ENCODE peak calls at places on chromosomes 12 and 14, in four cellular contexts. V is breast epithelium, I is prostate gland, Y is transverse colon. O is an unnamed sample. For H3K4me1, the result is how much of the 10 kb centered on the place peaks cover.

GRCh38 chr14:79136437-79137430 is 966.6 kb downstream of the NRXN3 start:
- DNase-seq in V (no peak), I (no peak), Y (no peak), O (no peak)

GRCh38 chr12:26047401-26048226 is 77.2 kb downstream of the BHLHE41 start:
- DNase-seq in V (no peak), I (no peak), Y (no peak), O (no peak)

GRCh38 chr12:113239811-113240331 is 18.6 kb downstream of the TPCN1 start:
- DNase-seq in V (no peak), I (peak), Y (peak), O (no peak)

GRCh38 chr12:25422241-25422640 is 130.8 kb downstream of the LMNTD1 start:
- DNase-seq in V (no peak), I (no peak), Y (no peak), O (no peak)

GRCh38 chr12:79659961-79660431 is 30.8 kb downstream of the PAWR start:
- DNase-seq in V (no peak), I (no peak), Y (no peak), O (no peak)

GRCh38 chr14:89013098-89013504 is 188.7 kb downstream of the TTC8 start:
- DNase-seq in V (no peak), I (no peak), Y (peak), O (no peak)

GRCh38 chr12:59803735-59804134 is 207.9 kb downstream of the SLC16A7 start:
- DNase-seq in V (no peak), I (no peak), Y (no peak), O (no peak)

GRCh38 chr14:93041830-93042229 is 73.9 kb downstream of the ITPK1 start:
- DNase-seq in V (no peak), I (no peak), Y (no peak), O (no peak)

GRCh38 chr12:89524201-89525001 is at the start of gene GALNT4:
- DNase-seq in V (peak), I (peak), Y (peak), O (peak)

GRCh38 chr12:31117203-31118011 is 43.7 kb downstream of the DDX11 start:
- DNase-seq in V (no peak), I (peak), Y (peak), O (no peak)

GRCh38 chr14:98953544-98954346 is 318.3 kb downstream of the BCL11B start:
- DNase-seq in V (peak), I (no peak), Y (peak), O (peak)

GRCh38 chr12:94109154-94109553 is 39.2 kb upstream of the PLXNC1 start:
- DNase-seq in V (no peak), I (no peak), Y (no peak), O (no peak)

GRCh38 chr14:75832621-75833297 is 149.0 kb downstream of the TGFB3 start:
- DNase-seq in V (no peak), I (no peak), Y (no peak), O (no peak)

GRCh38 chr14:98177551-98177950 is 1094.4 kb downstream of the BCL11B start:
- DNase-seq in V (no peak), I (no peak), Y (no peak), O (no peak)

GRCh38 chr12:32478166-32478565 is 78.8 kb downstream of the FGD4 start:
- DNase-seq in V (no peak), I (no peak), Y (no peak), O (no peak)

GRCh38 chr12:24913130-24913529 is 35.8 kb downstream of the BCAT1 start:
- DNase-seq in V (no peak), I (no peak), Y (no peak), O (peak)

GRCh38 chr14:23447634-23448353 is 12.3 kb upstream of the MYH7 start:
- DNase-seq in V (no peak), I (no peak), Y (peak), O (no peak)

GRCh38 chr14:65419593-65420252 is 7.2 kb downstream of the FUT8 start:
- DNase-seq in V (no peak), I (no peak), Y (no peak), O (no peak)

GRCh38 chr14:71730471-71730870 is 201.8 kb upstream of the RGS6 start:
- DNase-seq in V (no peak), I (no peak), Y (no peak), O (no peak)

GRCh38 chr12:28936221-28936620 is 212.9 kb upstream of the FAR2 start:
- DNase-seq in V (no peak), I (no peak), Y (no peak), O (no peak)

GRCh38 chr14:22650960-22651521 is 6.9 kb upstream of the OR6J1 start:
- DNase-seq in V (no peak), I (no peak), Y (no peak), O (peak)

GRCh38 chr14:74425525-74426201 is 347 bp downstream of the SYNDIG1L start:
- DNase-seq in V (no peak), I (no peak), Y (peak), O (no peak)

GRCh38 chr14:90513151-90514014 is 116.6 kb downstream of the CALM1 start:
- DNase-seq in V (peak), I (peak), Y (peak), O (no peak)

GRCh38 chr12:83018063-83018462 is 331.4 kb downstream of the TMTC2 start:
- DNase-seq in V (no peak), I (no peak), Y (no peak), O (no peak)

GRCh38 chr12:112308652-112309051 is 73.6 kb downstream of the HECTD4 start:
- DNase-seq in V (no peak), I (no peak), Y (no peak), O (no peak)

GRCh38 chr12:99619389-99620158 is 28.0 kb upstream of the GARIN6 start:
- DNase-seq in V (no peak), I (no peak), Y (no peak), O (no peak)

GRCh38 chr12:104454997-104455396 is 1.8 kb upstream of the CHST11 start:
- DNase-seq in V (no peak), I (no peak), Y (no peak), O (no peak)

GRCh38 chr12:14696265-14696741 is at the start of gene GUCY2C:
- DNase-seq in V (no peak), I (no peak), Y (peak), O (no peak)

GRCh38 chr12:14699923-14700322 is 3.5 kb upstream of the GUCY2C start:
- DNase-seq in V (no peak), I (no peak), Y (no peak), O (no peak)

GRCh38 chr12:14700935-14701334 is 4.5 kb upstream of the GUCY2C start:
- DNase-seq in V (no peak), I (no peak), Y (no peak), O (no peak)

GRCh38 chr12:14695685-14696084 is 714 bp downstream of the GUCY2C start:
- DNase-seq in V (no peak), I (no peak), Y (peak), O (no peak)

DNA sequence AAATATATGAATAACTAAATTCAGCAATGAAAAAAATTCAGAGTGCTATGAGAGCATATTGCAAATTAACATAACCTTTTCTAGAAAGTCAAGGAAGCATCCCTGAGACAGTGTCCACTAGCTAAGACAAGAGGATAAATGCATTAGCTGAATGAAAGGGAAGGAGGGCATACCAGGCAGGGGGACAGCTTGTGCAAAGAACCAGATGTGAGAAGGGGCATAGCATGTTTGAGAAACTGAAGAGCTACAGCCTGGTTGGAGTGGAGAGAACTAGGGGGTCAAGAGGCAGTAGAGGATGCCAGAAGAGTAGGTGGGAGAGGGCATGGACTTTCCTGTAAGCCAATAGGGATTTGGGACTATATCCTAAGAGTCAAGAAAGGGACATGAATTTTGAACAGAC is 2.2 kb upstream of the GUCY2C start:
- DNase-seq in V (no peak), I (no peak), Y (no peak), O (no peak)
- TF ChIP-seq POLR2AphosphoS5 in V (no peak), I (no peak), Y (no peak), O (no peak)

DNA sequence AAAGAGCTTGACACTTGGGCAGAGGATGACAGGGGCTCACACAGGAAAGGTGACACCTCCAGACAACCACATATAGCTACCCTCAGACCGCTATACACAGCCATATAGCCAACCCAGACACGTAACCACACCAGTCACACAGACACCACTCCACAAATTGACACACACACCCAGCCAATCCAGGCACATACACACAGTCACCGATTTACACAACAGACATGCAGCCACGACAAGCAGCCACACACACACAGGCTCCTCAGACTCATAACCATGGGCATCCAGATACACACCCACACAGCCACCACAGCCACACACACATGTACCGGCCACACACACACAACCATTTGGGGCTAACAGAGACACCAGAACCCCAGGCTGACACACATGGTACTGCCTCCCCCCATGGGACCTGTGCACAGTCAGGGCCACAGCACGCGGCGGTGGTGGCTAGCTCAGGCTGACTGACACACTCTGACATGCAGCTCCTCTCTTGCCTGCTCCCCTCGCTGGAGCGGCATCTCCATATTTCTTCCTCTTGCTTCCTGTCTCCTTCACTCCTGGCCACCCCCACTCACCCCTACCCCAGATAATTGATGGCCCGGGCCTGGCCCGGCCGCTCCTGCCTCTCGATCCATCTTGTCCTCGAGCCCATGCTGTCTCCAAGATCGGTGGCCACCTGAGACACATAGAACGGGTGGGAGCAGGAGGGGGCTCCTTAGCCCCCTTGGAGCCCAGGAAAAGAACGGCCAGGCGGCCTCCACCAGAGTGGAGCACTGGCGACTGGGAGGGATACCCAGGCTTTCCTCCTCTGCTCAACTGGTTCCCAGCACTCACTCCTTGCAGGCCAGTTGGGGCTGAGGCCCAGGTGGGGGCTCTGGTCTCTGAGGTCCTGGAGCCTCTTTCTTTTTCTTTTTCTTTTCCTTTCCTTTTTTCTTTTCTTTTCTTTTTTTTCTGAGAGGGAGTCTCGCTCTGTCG is 6.0 kb upstream of the SHMT2 start:
- DNase-seq in V (no peak), I (no peak), Y (no peak), O (no peak)
- H3K4me1 ChIP-seq in V (under half), I (under half), Y (under half), O (under half)

GRCh38 chr14:59294662-59294992 is 106.2 kb downstream of the DAAM1 start:
- DNase-seq in V (no peak), I (no peak), Y (no peak), O (no peak)

GRCh38 chr14:59296508-59296907 is 108.0 kb downstream of the DAAM1 start:
- DNase-seq in V (no peak), I (no peak), Y (no peak), O (no peak)

GRCh38 chr14:59292921-59293605 is 104.6 kb downstream of the DAAM1 start:
- DNase-seq in V (no peak), I (no peak), Y (no peak), O (no peak)

GRCh38 chr14:59293934-59294661 is 105.6 kb downstream of the DAAM1 start:
- DNase-seq in V (no peak), I (no peak), Y (no peak), O (no peak)

GRCh38 chr14:59292028-59292427 is 103.6 kb downstream of the DAAM1 start:
- DNase-seq in V (no peak), I (no peak), Y (no peak), O (no peak)
- TF ChIP-seq POLR2A in V (no peak), I (no peak), Y (no peak), O (no peak)

GRCh38 chr14:24959791-24960331 is 90.1 kb downstream of the STXBP6 start:
- DNase-seq in V (no peak), I (no peak), Y (peak), O (no peak)
- TF ChIP-seq POLR2AphosphoS5 in V (no peak), I (peak), Y (peak), O (no peak)

DNA sequence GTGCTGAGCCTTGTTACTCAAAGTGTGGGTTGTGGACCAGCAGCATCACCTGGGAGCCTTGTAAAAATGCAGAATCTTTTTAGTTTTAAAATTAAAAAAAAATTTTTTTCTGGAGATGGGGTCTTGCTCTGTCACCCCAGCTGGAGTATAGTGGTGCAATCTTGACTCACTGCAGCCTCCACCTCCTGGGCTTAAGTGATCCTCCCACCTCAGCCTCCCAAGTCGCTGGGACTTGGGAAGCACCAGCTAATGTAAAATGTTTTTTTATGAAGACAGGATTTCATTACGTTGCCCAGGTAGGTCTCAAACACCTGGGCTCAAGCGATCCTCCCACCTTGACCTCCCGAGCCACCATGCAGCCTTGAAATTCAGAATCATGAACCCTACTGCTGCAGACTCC is 14.4 kb downstream of the MYBPC1 start:
- DNase-seq in V (no peak), I (no peak), Y (no peak), O (no peak)
- H3K4me1 ChIP-seq in V (under half), I (under half), Y (under half), O (under half)

DNA sequence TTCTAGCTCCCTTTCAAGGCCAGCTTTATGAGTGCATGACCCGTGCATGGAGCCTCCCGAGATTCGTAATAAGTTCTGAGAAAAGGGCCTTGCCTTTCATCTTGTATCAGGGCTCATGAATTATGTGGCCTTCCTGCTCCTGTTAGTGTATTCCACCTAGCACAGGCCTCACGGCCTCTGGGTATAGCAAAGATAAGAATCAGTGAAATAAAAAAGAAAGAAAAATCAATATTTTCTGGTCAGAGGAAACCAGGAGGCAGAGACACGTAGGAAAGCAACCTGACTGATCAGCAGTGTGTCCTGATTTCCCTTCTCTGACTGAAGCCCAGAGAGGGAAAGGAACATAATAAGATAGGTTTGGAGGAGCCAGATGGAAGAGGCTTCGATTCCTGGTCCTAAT is 111.3 kb downstream of the SLC35F4 start:
- DNase-seq in V (no peak), I (no peak), Y (no peak), O (no peak)
- TF ChIP-seq POLR2A in V (no peak), I (no peak), Y (no peak), O (no peak)

DNA sequence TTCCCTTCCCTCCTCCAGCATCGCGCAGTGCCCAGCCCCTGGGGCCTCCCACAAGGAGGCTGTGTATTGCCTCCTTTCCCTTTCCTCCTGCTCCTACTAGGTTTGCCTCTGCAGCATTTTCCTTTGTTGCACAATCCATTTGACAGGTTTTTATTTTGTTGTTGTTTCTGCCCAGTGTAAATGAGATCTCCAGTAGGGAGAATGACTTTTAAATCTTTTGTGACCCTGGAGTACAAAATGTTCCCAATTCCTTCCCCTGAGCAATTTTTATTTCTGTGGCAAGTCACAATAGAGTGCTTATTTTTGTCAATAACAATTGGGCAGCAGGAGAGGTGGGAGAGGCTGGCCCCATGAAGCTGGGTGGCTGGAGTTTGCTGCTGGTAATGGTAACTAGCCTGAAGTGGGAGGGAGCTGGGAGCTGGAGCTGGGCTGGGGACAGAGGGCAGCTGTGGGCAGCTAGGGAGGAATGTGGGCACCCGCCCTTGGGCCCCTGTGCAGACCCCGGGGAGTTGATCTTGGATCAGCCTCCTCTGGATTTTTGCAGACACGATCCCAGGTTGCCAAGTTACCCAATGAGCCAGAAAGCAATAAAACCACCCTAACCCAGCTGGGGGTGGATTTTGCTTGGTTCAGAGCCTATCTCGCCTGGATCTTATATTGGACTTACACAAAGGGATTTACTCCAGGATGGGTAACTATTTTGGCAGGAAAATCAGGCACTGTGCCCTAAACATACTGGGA is 160.1 kb downstream of the KTN1 start:
- DNase-seq in V (no peak), I (peak), Y (no peak), O (no peak)
- TF ChIP-seq POLR2AphosphoS5 in V (no peak), I (peak), Y (no peak), O (no peak)

GRCh38 chr12:76523408-76523807 is 36.2 kb downstream of the OSBPL8 start:
- DNase-seq in V (no peak), I (no peak), Y (no peak), O (no peak)
- H3K4me1 ChIP-seq in V (under half), I (under half), Y (under half), O (under half)

GRCh38 chr12:185197-185955 is 28.6 kb downstream of the SLC6A12 start:
- DNase-seq in V (no peak), I (no peak), Y (no peak), O (no peak)

GRCh38 chr12:179885-180284 is 34.1 kb downstream of the SLC6A12 start:
- DNase-seq in V (no peak), I (no peak), Y (no peak), O (no peak)

GRCh38 chr12:180445-180844 is 33.5 kb downstream of the SLC6A12 start:
- DNase-seq in V (no peak), I (no peak), Y (peak), O (no peak)

GRCh38 chr12:181921-182320 is 32.0 kb downstream of the SLC6A12 start:
- DNase-seq in V (no peak), I (no peak), Y (no peak), O (no peak)

DNA sequence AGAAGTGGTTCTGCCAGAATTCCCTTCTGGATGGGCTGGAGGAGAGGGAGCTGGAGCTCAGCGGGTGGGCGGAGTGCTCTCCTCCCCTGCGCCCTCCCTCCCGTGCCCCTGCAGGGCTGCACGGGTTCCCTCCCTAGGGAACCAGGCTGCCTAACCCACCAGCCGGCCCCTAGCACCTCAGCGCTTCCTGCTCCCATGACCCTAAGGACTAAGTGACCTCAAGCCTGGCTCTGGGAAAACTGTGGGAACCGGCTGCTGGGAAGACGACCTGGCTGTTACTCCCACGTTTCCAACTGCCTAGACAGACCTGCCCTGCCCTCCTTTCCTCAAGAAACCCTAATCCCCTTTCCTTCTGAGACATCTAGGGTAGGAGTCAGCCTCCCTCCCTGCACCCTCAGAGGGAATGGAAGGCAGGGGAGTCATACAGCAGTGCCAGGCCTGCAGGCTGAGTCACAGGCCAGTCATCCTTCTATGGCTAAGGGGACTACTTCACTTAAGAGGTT is 31.5 kb downstream of the SLC6A12 start:
- DNase-seq in V (no peak), I (no peak), Y (no peak), O (no peak)
- TF ChIP-seq POLR2A in V (no peak), I (no peak), Y (no peak), O (no peak)

DNA sequence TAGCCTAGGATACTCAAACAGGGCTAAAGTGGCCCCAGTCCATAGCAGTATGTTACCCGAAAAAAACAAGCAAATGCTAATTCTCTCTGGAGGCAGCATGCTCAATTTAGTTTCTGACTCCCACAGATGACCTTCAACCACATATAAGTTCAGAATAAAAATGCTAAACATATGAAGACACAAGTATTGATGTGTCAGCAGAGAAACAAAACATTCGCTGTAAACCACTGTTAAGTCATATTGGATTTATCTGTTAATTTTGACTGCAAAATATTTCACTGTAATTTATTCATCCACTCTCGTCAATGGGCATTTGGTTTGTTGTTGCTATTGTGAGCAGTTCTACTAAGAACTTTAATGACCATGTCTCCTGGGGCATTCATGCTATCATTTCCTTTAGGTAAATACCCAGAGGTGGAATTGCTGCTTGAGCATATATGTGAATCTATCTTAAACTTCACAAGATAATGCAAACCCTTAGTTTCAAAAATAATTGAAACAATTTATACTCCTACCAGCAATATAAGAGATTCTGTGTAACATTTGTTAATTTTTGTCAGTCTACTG is 36.5 kb downstream of the WBP11 start:
- DNase-seq in V (no peak), I (no peak), Y (no peak), O (no peak)
- TF ChIP-seq POLR2AphosphoS5 in V (no peak), I (no peak), Y (no peak), O (no peak)